ENCODE peak calls at places on chromosome 6, in six cellular contexts. F is fibroblast of lung, R is astrocyte of the cerebellum, K is foreskin fibroblast, S is ovary, M is PC-3. P is an unnamed sample.

GRCh38 chr6:143005816-143006215 is 54.9 kb upstream of the AIG1 start:
- DNase-seq in R (no peak), K (peak), S (no peak), F (peak), M (no peak), P (no peak)

GRCh38 chr6:125220712-125221111 is 67.1 kb downstream of the TPD52L1 start:
- DNase-seq in K (no peak), M (no peak), S (peak), F (peak), R (no peak), P (no peak)

GRCh38 chr6:23633986-23634385 is 492.0 kb upstream of the NRSN1 start:
- DNase-seq in S (no peak), F (no peak), R (no peak), M (no peak), K (no peak), P (no peak)

GRCh38 chr6:116019428-116019827 is 41.3 kb downstream of the FRK start:
- DNase-seq in R (no peak), K (no peak), F (no peak), M (no peak), S (no peak), P (no peak)

GRCh38 chr6:683742-684440 is 9.0 kb downstream of the EXOC2 start:
- DNase-seq in R (peak), K (peak), M (no peak), S (no peak), F (peak), P (peak)

GRCh38 chr6:140193269-140193668 is 818.8 kb upstream of the CITED2 start:
- DNase-seq in F (peak), M (no peak), K (no peak), S (no peak), R (no peak), P (no peak)

GRCh38 chr6:169529931-169530761 is 171.7 kb downstream of the WDR27 start:
- DNase-seq in R (peak), F (peak), M (peak), S (no peak), K (peak), P (peak)

GRCh38 chr6:113406051-113406695 is 451.0 kb upstream of the MARCKS start:
- DNase-seq in S (no peak), K (peak), M (no peak), F (no peak), R (no peak), P (no peak)

GRCh38 chr6:119865466-119866350 is 516.1 kb upstream of the MAN1A1 start:
- DNase-seq in K (no peak), R (no peak), S (no peak), M (peak), F (no peak), P (no peak)

GRCh38 chr6:139732451-139732850 is 358.0 kb upstream of the CITED2 start:
- DNase-seq in F (peak), K (peak), M (peak), S (no peak), R (peak), P (no peak)

GRCh38 chr6:73969982-73970960 is 274.3 kb downstream of the CD109 start:
- DNase-seq in M (peak), R (peak), S (no peak), F (peak), K (peak), P (peak)

GRCh38 chr6:20657274-20657800 is 123.1 kb downstream of the CDKAL1 start:
- DNase-seq in S (no peak), R (no peak), M (no peak), F (no peak), K (no peak), P (no peak)

GRCh38 chr6:57116776-57117175 is 26.8 kb downstream of the ZNF451 start:
- DNase-seq in K (no peak), M (no peak), R (no peak), F (no peak), S (no peak), P (no peak)

GRCh38 chr6:15066433-15067337 is 179.2 kb upstream of the JARID2 start:
- DNase-seq in M (peak), F (peak), K (peak), R (no peak), S (no peak), P (peak)

GRCh38 chr6:68651018-68651985 is 16.2 kb downstream of the ADGRB3 start:
- DNase-seq in F (peak), M (no peak), S (no peak), R (peak), K (peak), P (no peak)

GRCh38 chr6:57294829-57295228 is 22.6 kb upstream of the PRIM2 start:
- DNase-seq in S (no peak), R (no peak), F (no peak), M (no peak), K (no peak), P (no peak)

GRCh38 chr6:143271024-143271423 is 179.5 kb downstream of the ADAT2 start:
- DNase-seq in M (peak), R (peak), S (peak), K (peak), F (peak), P (peak)

GRCh38 chr6:44270526-44271405 is 516 bp downstream of the TMEM151B start:
- DNase-seq in M (no peak), R (no peak), F (no peak), K (no peak), S (no peak), P (no peak)

GRCh38 chr6:90375681-90376439 is 79.2 kb upstream of the BACH2 start:
- DNase-seq in K (peak), R (peak), M (peak), S (no peak), F (peak), P (peak)

GRCh38 chr6:7219310-7219709 is 93.7 kb downstream of the SSR1 start:
- DNase-seq in M (peak), R (no peak), F (peak), K (peak), S (no peak), P (no peak)

GRCh38 chr6:155521719-155522118 is 66.1 kb upstream of the NOX3 start:
- DNase-seq in S (no peak), K (peak), R (no peak), M (peak), F (peak), P (no peak)

GRCh38 chr6:1834231-1834630 is 224.5 kb downstream of the FOXC1 start:
- DNase-seq in F (no peak), S (no peak), K (no peak), M (no peak), R (no peak), P (no peak)

GRCh38 chr6:169078399-169079145 is 175.1 kb downstream of the THBS2 start:
- DNase-seq in S (no peak), R (no peak), M (no peak), K (no peak), F (no peak), P (no peak)

GRCh38 chr6:41176189-41176588 is 13.3 kb upstream of the TREM2 start:
- DNase-seq in K (no peak), R (no peak), M (no peak), F (no peak), S (no peak), P (no peak)

GRCh38 chr6:115766745-115767462 is 293.8 kb downstream of the FRK start:
- DNase-seq in S (no peak), M (no peak), K (no peak), F (no peak), R (no peak), P (no peak)

GRCh38 chr6:46393161-46393939 is 97.9 kb downstream of the RCAN2 start:
- DNase-seq in S (no peak), M (no peak), F (no peak), R (no peak), K (no peak), P (no peak)

GRCh38 chr6:158505194-158505593 is 54.7 kb upstream of the TMEM181 start:
- DNase-seq in R (no peak), M (no peak), S (no peak), K (no peak), F (no peak), P (no peak)

GRCh38 chr6:151847064-151847463 is 39.6 kb downstream of the ESR1 start:
- DNase-seq in S (no peak), M (peak), K (peak), R (peak), F (peak), P (no peak)

GRCh38 chr6:51640016-51640415 is 447.4 kb downstream of the PKHD1 start:
- DNase-seq in K (no peak), R (no peak), M (no peak), S (no peak), F (no peak), P (no peak)

GRCh38 chr6:136962661-136963060 is 40.6 kb downstream of the SLC35D3 start:
- DNase-seq in R (no peak), K (no peak), S (no peak), F (no peak), M (no peak), P (no peak)

DNA sequence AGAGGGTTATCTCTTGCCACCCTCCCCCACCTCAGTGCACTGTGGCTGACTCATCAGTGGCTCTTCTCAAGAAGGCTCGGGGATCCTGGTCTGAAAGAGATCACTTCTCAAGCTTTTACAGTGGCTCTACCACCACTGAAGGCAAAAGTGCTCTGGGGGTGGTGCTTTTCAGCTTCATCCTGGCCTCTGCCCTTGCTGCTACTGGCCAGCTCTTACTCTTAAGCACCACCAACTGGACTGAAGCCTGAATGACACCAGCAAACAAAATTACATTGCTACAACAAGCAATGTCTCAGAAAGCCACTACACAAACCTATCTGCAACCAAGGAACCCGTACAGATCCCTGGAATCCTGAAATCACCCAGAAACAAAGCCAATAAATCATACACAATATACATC is 402.1 kb downstream of the EPHA7 start:
- DNase-seq in R (no peak), M (peak), S (no peak), F (no peak), K (no peak), P (no peak)
- TF ChIP-seq CTCF in R (peak), M (peak), S (no peak), F (no peak), K (no peak), P (no peak)

GRCh38 chr6:157035576-157035975 is 258.4 kb downstream of the ARID1B start:
- DNase-seq in K (no peak), M (no peak), F (no peak), R (no peak), S (no peak), P (no peak)

GRCh38 chr6:157030756-157031155 is 253.6 kb downstream of the ARID1B start:
- DNase-seq in F (peak), K (no peak), S (no peak), R (no peak), M (no peak), P (no peak)

GRCh38 chr6:157033428-157034140 is 256.4 kb downstream of the ARID1B start:
- DNase-seq in F (no peak), M (peak), S (no peak), R (no peak), K (no peak), P (no peak)

GRCh38 chr6:157034433-157035230 is 257.5 kb downstream of the ARID1B start:
- DNase-seq in M (peak), S (no peak), R (no peak), F (peak), K (no peak), P (no peak)

DNA sequence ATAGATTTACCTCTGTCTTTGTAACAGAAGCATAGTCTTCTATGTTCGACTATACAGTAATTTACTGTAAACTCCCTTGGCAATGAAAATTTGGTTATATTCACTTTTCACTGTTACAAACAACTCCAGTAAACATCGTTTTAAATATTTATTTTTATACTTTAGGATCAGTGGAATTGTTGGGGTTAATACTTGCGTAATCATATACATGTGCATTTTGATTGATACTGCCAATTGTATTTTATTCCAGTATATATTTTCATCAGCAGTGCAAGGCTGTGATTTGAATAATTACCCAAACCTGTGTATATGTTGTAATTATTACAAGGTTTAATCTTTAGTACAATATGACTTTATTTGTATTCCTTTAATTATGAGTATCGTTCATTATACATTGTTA is 255.7 kb downstream of the ARID1B start:
- DNase-seq in F (no peak), R (no peak), K (no peak), M (no peak), S (no peak), P (no peak)
- H3K4me3 ChIP-seq in F (peak), R (no peak), K (no peak), M (peak), S (peak), P (peak)

GRCh38 chr6:111957623-111958315 is 84.5 kb upstream of the FYN start:
- DNase-seq in K (no peak), S (no peak), M (no peak), F (peak), R (no peak), P (no peak)
- TF ChIP-seq CTCF in K (no peak), S (no peak), M (no peak), F (no peak), R (no peak), P (no peak)

GRCh38 chr6:130296854-130297253 is 69.0 kb upstream of the TMEM200A start:
- DNase-seq in K (no peak), R (no peak), F (no peak), M (peak), S (no peak), P (no peak)
- H3K4me3 ChIP-seq in K (no peak), R (no peak), F (no peak), M (no peak), S (no peak), P (no peak)

DNA sequence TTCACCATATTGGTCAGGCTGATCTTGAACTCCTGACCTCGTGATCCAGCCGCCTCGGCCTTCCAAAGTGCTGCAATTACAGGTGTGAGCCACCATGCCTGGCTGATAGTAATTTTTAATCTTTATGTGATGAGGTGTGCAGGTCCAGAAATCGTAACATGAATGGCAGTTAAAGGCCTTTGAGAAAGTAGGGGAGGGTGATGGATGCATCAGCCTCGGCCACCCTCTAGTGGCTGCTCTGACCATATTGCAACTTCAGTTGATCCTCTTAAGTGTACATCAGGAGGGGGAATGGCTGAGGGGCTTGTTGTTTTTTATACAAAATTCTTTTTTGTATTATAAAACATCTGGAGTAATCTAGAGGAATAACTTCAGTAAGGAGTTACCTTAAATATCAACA is 193.0 kb downstream of the ZFAND3 start:
- DNase-seq in K (peak), S (peak), R (peak), F (peak), M (peak), P (peak)
- TF ChIP-seq CTCF in K (peak), S (no peak), R (peak), F (peak), M (peak), P (peak)

DNA sequence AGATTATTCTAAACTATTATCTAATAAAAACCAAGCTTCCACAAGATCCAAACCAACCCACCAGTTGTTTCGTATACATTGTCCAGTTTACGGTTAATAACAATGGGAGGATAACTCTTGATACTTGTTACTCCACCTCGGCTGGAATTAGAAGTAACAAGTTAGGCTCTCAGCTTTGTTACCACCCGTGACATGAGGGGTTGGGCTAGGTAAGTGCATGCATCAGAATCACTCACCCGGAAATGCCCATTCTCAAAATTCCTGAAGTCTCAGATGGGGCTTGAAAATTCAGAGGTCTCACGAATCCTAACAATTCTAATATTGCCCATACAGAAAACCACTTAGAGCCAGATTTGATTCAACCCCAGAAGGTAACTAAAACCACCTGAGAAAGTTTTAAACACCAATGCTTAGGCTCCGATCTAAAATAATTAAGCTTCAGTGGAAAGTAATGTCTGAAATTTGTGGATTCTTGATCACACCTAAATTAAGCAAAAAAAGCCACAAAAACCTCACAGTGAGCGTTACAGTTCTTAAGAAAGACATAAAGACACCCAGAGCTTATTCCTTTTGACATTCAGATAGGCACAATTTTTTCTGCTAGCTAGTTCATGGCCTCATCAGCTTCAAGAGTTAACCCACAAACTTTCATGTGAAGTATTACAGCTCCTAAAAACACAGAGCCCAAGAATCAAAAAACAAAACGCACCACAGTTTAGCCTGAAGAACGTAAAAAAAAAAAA is 27.1 kb upstream of the SERPINB1 start:
- DNase-seq in S (no peak), M (no peak), K (no peak), F (no peak), R (no peak), P (no peak)
- H3K4me3 ChIP-seq in S (no peak), M (no peak), K (no peak), F (no peak), R (no peak), P (no peak)

P was measured in AG04450.